ENCODE peak calls at places on chromosomes 12 and 14, in ten cellular contexts. One of them, this sample, is unnamed.

GRCh38 chr14:21084988-21085853 is 13.2 kb downstream of the ZNF219 start:
- DNase-seq in HEK293T: no peak
- DNase-seq in substantia nigra: no peak
- DNase-seq in GM23338: no peak
- DNase-seq in AG04449: peak
- DNase-seq in A172: peak
- DNase-seq in GM06990: no peak
- DNase-seq in left colon: no peak
- DNase-seq in GM12891: no peak
- DNase-seq in A549: no peak
- DNase-seq in this sample: no peak

GRCh38 chr12:67754933-67755697 is 106.6 kb downstream of the DYRK2 start:
- DNase-seq in HEK293T: no peak
- DNase-seq in substantia nigra: no peak
- DNase-seq in GM23338: no peak
- DNase-seq in AG04449: no peak
- DNase-seq in A172: no peak
- DNase-seq in GM06990: no peak
- DNase-seq in left colon: no peak
- DNase-seq in GM12891: no peak
- DNase-seq in A549: no peak
- DNase-seq in this sample: no peak

GRCh38 chr14:50023671-50024490 is 92.5 kb downstream of the VCPKMT start:
- DNase-seq in HEK293T: no peak
- DNase-seq in substantia nigra: no peak
- DNase-seq in GM23338: no peak
- DNase-seq in AG04449: no peak
- DNase-seq in A172: peak
- DNase-seq in GM06990: no peak
- DNase-seq in left colon: no peak
- DNase-seq in GM12891: no peak
- DNase-seq in A549: peak
- DNase-seq in this sample: no peak

GRCh38 chr14:89428556-89429196 is 11.6 kb upstream of the FOXN3 start:
- DNase-seq in HEK293T: no peak
- DNase-seq in substantia nigra: peak
- DNase-seq in GM23338: no peak
- DNase-seq in AG04449: no peak
- DNase-seq in A172: no peak
- DNase-seq in GM06990: no peak
- DNase-seq in left colon: no peak
- DNase-seq in GM12891: no peak
- DNase-seq in A549: no peak
- DNase-seq in this sample: no peak

GRCh38 chr14:98957211-98958047 is 314.6 kb downstream of the BCL11B start:
- DNase-seq in HEK293T: no peak
- DNase-seq in substantia nigra: no peak
- DNase-seq in GM23338: no peak
- DNase-seq in AG04449: no peak
- DNase-seq in A172: no peak
- DNase-seq in GM06990: no peak
- DNase-seq in left colon: peak
- DNase-seq in GM12891: no peak
- DNase-seq in A549: peak
- DNase-seq in this sample: no peak

GRCh38 chr12:65643595-65644386 is 180.5 kb upstream of the HMGA2 start:
- DNase-seq in HEK293T: no peak
- DNase-seq in substantia nigra: no peak
- DNase-seq in GM23338: no peak
- DNase-seq in AG04449: no peak
- DNase-seq in A172: no peak
- DNase-seq in GM06990: no peak
- DNase-seq in left colon: no peak
- DNase-seq in GM12891: no peak
- DNase-seq in A549: peak
- DNase-seq in this sample: no peak

GRCh38 chr12:21607701-21608100 is 3.1 kb upstream of the GYS2 start:
- DNase-seq in HEK293T: no peak
- DNase-seq in substantia nigra: no peak
- DNase-seq in GM23338: peak
- DNase-seq in AG04449: no peak
- DNase-seq in A172: no peak
- DNase-seq in GM06990: no peak
- DNase-seq in left colon: no peak
- DNase-seq in GM12891: no peak
- DNase-seq in A549: peak
- DNase-seq in this sample: no peak

GRCh38 chr12:46266869-46267617 is 1.8 kb downstream of the SLC38A1 start:
- DNase-seq in HEK293T: peak
- DNase-seq in substantia nigra: peak
- DNase-seq in GM23338: peak
- DNase-seq in AG04449: no peak
- DNase-seq in A172: peak
- DNase-seq in GM06990: peak
- DNase-seq in left colon: peak
- DNase-seq in GM12891: no peak
- DNase-seq in A549: peak
- DNase-seq in this sample: no peak

GRCh38 chr12:106345739-106346138 is 11.8 kb upstream of the POLR3B start:
- DNase-seq in HEK293T: peak
- DNase-seq in substantia nigra: peak
- DNase-seq in GM23338: peak
- DNase-seq in AG04449: no peak
- DNase-seq in A172: peak
- DNase-seq in GM06990: no peak
- DNase-seq in left colon: peak
- DNase-seq in GM12891: no peak
- DNase-seq in A549: peak
- DNase-seq in this sample: no peak

GRCh38 chr12:42692749-42693148 is 103.2 kb upstream of the PRICKLE1 start:
- DNase-seq in HEK293T: no peak
- DNase-seq in substantia nigra: no peak
- DNase-seq in GM23338: peak
- DNase-seq in AG04449: no peak
- DNase-seq in A172: no peak
- DNase-seq in GM06990: no peak
- DNase-seq in left colon: no peak
- DNase-seq in GM12891: no peak
- DNase-seq in A549: no peak
- DNase-seq in this sample: no peak

GRCh38 chr12:49020441-49020840 is 1.9 kb upstream of the PRKAG1 start:
- DNase-seq in HEK293T: no peak
- DNase-seq in substantia nigra: no peak
- DNase-seq in GM23338: no peak
- DNase-seq in AG04449: no peak
- DNase-seq in A172: no peak
- DNase-seq in GM06990: no peak
- DNase-seq in left colon: no peak
- DNase-seq in GM12891: no peak
- DNase-seq in A549: no peak
- DNase-seq in this sample: no peak

GRCh38 chr12:32296541-32296940 is 102.8 kb upstream of the FGD4 start:
- DNase-seq in HEK293T: no peak
- DNase-seq in substantia nigra: no peak
- DNase-seq in GM23338: no peak
- DNase-seq in AG04449: no peak
- DNase-seq in A172: no peak
- DNase-seq in GM06990: no peak
- DNase-seq in left colon: no peak
- DNase-seq in GM12891: no peak
- DNase-seq in A549: peak
- DNase-seq in this sample: no peak

GRCh38 chr14:50659327-50659974 is 8.7 kb downstream of the SAV1 start:
- DNase-seq in HEK293T: no peak
- DNase-seq in substantia nigra: no peak
- DNase-seq in GM23338: no peak
- DNase-seq in AG04449: no peak
- DNase-seq in A172: no peak
- DNase-seq in GM06990: no peak
- DNase-seq in left colon: no peak
- DNase-seq in GM12891: no peak
- DNase-seq in A549: no peak
- DNase-seq in this sample: no peak

GRCh38 chr14:105314287-105315185 is at the start of gene PACS2:
- DNase-seq in HEK293T: peak
- DNase-seq in substantia nigra: peak
- DNase-seq in GM23338: peak
- DNase-seq in AG04449: no peak
- DNase-seq in A172: no peak
- DNase-seq in GM06990: peak
- DNase-seq in left colon: peak
- DNase-seq in GM12891: peak
- DNase-seq in A549: peak
- DNase-seq in this sample: peak

GRCh38 chr14:54191846-54192245 is 205.0 kb upstream of the CDKN3 start:
- DNase-seq in HEK293T: no peak
- DNase-seq in substantia nigra: no peak
- DNase-seq in GM23338: no peak
- DNase-seq in AG04449: no peak
- DNase-seq in A172: no peak
- DNase-seq in GM06990: no peak
- DNase-seq in left colon: no peak
- DNase-seq in GM12891: no peak
- DNase-seq in A549: no peak
- DNase-seq in this sample: no peak

GRCh38 chr14:68951051-68951797 is 27.9 kb downstream of the ACTN1 start:
- DNase-seq in HEK293T: no peak
- DNase-seq in substantia nigra: no peak
- DNase-seq in GM23338: no peak
- DNase-seq in AG04449: no peak
- DNase-seq in A172: peak
- DNase-seq in GM06990: no peak
- DNase-seq in left colon: peak
- DNase-seq in GM12891: no peak
- DNase-seq in A549: peak
- DNase-seq in this sample: no peak

GRCh38 chr12:21934173-21934572 is 7.1 kb downstream of the ABCC9 start:
- DNase-seq in HEK293T: no peak
- DNase-seq in substantia nigra: no peak
- DNase-seq in GM23338: no peak
- DNase-seq in AG04449: no peak
- DNase-seq in A172: no peak
- DNase-seq in GM06990: no peak
- DNase-seq in left colon: no peak
- DNase-seq in GM12891: no peak
- DNase-seq in A549: no peak
- DNase-seq in this sample: no peak

This sample was measured in GM18507.